ENCODE peak calls at places on chromosomes 5 and 9, in five cellular contexts. H, C, V, Q and Z are unnamed samples.

GRCh38 chr5:60395712-60396329 is 304.1 kb downstream of the DEPDC1B start:
- DNase-seq in H (no peak), C (no peak), V (no peak), Q (no peak), Z (no peak)

GRCh38 chr9:37908698-37909186 is 4.8 kb upstream of the SLC25A51 start:
- DNase-seq in H (no peak), C (no peak), V (no peak), Q (peak; percentile 49), Z (no peak)

GRCh38 chr5:58447231-58447630 is 12.7 kb downstream of the PLK2 start:
- DNase-seq in H (no peak), C (no peak), V (no peak), Q (no peak), Z (no peak)

GRCh38 chr5:142313693-142314092 is 11.1 kb downstream of the SPRY4 start:
- DNase-seq in H (no peak), C (peak; percentile 32), V (no peak), Q (no peak), Z (no peak)

GRCh38 chr5:145917288-145917687 is 19.1 kb upstream of the SH3RF2 start:
- DNase-seq in H (no peak), C (no peak), V (no peak), Q (no peak), Z (no peak)

GRCh38 chr9:34664281-34665108 is 2.0 kb upstream of the CCL27 start:
- DNase-seq in H (peak; percentile 79), C (peak; percentile 80), V (peak; percentile 76), Q (peak; percentile 87), Z (peak; percentile 53)

GRCh38 chr5:42953061-42953460 is 87.1 kb downstream of the ANXA2R start:
- DNase-seq in H (no peak), C (peak; percentile 9), V (no peak), Q (no peak), Z (peak; percentile 69)

GRCh38 chr9:123334639-123335038 is 21.4 kb upstream of the CRB2 start:
- DNase-seq in H (no peak), C (no peak), V (no peak), Q (no peak), Z (no peak)

GRCh38 chr5:54985301-54986268 is at the start of gene ESM1:
- DNase-seq in H (no peak), C (peak; percentile 99), V (peak; percentile 34), Q (no peak), Z (peak; percentile 51)

GRCh38 chr9:108056805-108057386 is 567.3 kb upstream of the KLF4 start:
- DNase-seq in H (no peak), C (peak; percentile 52), V (no peak), Q (no peak), Z (peak; percentile 72)

DNA sequence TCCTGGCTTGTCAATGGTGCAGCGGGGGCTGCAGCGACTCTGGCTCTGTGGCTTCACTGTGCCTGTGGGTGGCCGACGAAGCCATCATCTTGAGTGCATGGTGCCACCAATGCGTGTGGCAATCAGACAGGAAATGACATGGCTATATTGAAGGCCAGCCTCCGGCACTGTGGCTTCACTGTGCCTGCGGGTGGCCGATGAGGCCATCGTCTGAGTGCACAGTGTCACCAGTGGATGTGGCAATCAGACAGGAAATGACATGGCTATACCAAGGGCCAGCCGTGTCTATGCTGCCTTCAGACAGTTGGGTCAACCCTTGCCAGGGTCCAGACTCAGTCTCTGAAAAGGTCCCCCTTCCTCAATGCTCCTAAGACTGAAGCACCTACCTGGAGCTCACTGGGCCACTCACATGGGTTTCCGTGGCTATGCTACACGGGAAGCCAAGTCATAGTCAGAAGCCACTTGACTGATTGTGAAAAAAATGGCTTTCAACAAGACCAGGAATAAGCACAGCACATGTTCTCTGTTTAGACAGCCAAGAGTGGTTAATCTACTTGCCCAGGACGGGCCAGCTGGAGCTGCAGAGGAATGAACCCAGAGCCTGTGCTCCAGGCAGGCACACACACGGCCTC is 67.5 kb upstream of the S1PR3 start:
- DNase-seq in H (no peak), C (no peak), V (no peak), Q (no peak), Z (no peak)
- H3K27ac ChIP-seq in H (no peak overlapping the region), C (no peak overlapping the region), V (no peak overlapping the region), Q (no peak overlapping the region), Z (no peak overlapping the region)

GRCh38 chr5:1104327-1105006 is 7.4 kb downstream of the SLC12A7 start:
- DNase-seq in H (no peak), C (no peak), V (no peak), Q (no peak), Z (no peak)
- H3K4me3 ChIP-seq in H (peak overlapping the region; percentile 58), C (no peak overlapping the region), V (no peak overlapping the region), Q (no peak overlapping the region), Z (no peak overlapping the region)

GRCh38 chr9:134544388-134545212 is 97.0 kb upstream of the COL5A1 start:
- DNase-seq in H (peak; percentile 33), C (peak; percentile 29), V (no peak), Q (peak; percentile 73), Z (peak; percentile 76)
- H3K27ac ChIP-seq in H (peak overlapping the region; percentile 72), C (no peak overlapping the region), V (no peak overlapping the region), Q (peak overlapping the region; percentile 98), Z (peak overlapping the region; percentile 15)

GRCh38 chr5:80480354-80480753 is 7.5 kb upstream of the FAM151B start:
- DNase-seq in H (no peak), C (no peak), V (no peak), Q (no peak), Z (no peak)

GRCh38 chr5:80479713-80480112 is 8.2 kb upstream of the FAM151B start:
- DNase-seq in H (no peak), C (no peak), V (no peak), Q (no peak), Z (no peak)

DNA sequence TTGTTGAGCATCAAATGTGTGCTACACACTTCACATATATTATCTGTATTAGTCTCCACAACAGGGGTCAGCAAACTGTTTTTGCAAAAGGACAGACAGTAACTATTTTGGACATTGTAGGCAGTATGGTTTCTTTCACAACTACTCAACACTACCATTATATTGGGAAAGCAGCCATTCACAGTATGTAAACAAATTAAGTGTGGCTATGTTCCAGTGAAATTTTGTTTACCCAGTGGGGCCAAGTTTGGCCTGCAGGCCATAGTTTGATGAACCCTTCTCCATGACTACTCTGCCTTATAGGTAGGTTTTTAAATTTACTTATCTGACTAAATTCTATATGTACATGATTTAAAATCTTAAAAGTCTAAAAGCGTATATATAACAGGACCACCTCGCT is 13.0 kb upstream of the FAM151B start:
- DNase-seq in H (no peak), C (no peak), V (no peak), Q (no peak), Z (no peak)
- H3K4me3 ChIP-seq in H (no peak overlapping the region), C (no peak overlapping the region), V (no peak overlapping the region), Q (no peak overlapping the region), Z (no peak overlapping the region)

GRCh38 chr9:71472400-71472799 is 295.9 kb downstream of the CEMIP2 start:
- DNase-seq in H (no peak), C (no peak), V (no peak), Q (no peak), Z (no peak)
- H3K27ac ChIP-seq in H (no peak overlapping the region), C (no peak overlapping the region), V (no peak overlapping the region), Q (no peak overlapping the region), Z (no peak overlapping the region)

GRCh38 chr9:128902351-128903078 is 18.3 kb upstream of the PHYHD1 start:
- DNase-seq in H (peak; percentile 56), C (no peak), V (peak; percentile 54), Q (no peak), Z (no peak)
- H3K4me3 ChIP-seq in H (no peak overlapping the region), C (no peak overlapping the region), V (no peak overlapping the region), Q (no peak overlapping the region), Z (no peak overlapping the region)

GRCh38 chr9:112747094-112747493 is 3.5 kb upstream of the SNX30 start:
- DNase-seq in H (no peak), C (no peak), V (no peak), Q (no peak), Z (no peak)
- H3K27ac ChIP-seq in H (no peak overlapping the region), C (no peak overlapping the region), V (no peak overlapping the region), Q (no peak overlapping the region), Z (no peak overlapping the region)

DNA sequence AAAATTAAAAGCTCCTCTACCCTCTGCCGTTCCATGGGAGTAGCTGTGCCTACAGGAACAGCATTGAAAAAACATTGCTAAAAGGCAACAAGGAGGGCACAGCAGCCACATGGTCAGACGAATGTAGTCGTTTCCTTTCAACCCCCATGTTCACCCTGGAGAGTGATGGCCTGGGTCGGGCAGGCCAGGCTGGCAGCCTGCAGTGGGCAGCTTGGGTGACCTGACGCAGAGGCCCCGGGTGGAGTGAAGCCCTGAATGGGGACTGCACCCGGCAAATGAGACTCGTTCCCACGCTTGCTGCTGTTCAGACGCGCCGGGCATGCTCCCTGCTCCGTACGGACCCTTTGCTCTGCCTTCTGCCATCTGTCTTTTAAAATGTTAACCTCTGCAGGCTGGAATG is 634.2 kb downstream of the IRX1 start:
- DNase-seq in H (no peak), C (no peak), V (no peak), Q (no peak), Z (no peak)
- H3K4me3 ChIP-seq in H (no peak overlapping the region), C (no peak overlapping the region), V (no peak overlapping the region), Q (no peak overlapping the region), Z (no peak overlapping the region)

GRCh38 chr9:109478204-109478563 is 19.9 kb downstream of the PTPN3 start:
- DNase-seq in H (no peak), C (no peak), V (no peak), Q (no peak), Z (no peak)
- H3K27ac ChIP-seq in H (no peak overlapping the region), C (no peak overlapping the region), V (peak overlapping the region; percentile 77), Q (peak overlapping the region; percentile 94), Z (no peak overlapping the region)

GRCh38 chr9:14314929-14315753 is 1.2 kb upstream of the NFIB start:
- DNase-seq in H (peak; percentile 98), C (peak; percentile 67), V (peak; percentile 97), Q (peak; percentile 89), Z (peak; percentile 91)

GRCh38 chr9:14316574-14317304 is 2.8 kb upstream of the NFIB start:
- DNase-seq in H (no peak), C (peak; percentile 49), V (peak; percentile 44), Q (no peak), Z (no peak)

GRCh38 chr9:14314424-14314928 is 535 bp upstream of the NFIB start:
- DNase-seq in H (peak; percentile 83), C (peak; percentile 87), V (peak; percentile 86), Q (peak; percentile 77), Z (peak; percentile 97)

GRCh38 chr9:14317667-14318255 is 3.8 kb upstream of the NFIB start:
- DNase-seq in H (no peak), C (peak; percentile 49), V (no peak), Q (no peak), Z (no peak)

DNA sequence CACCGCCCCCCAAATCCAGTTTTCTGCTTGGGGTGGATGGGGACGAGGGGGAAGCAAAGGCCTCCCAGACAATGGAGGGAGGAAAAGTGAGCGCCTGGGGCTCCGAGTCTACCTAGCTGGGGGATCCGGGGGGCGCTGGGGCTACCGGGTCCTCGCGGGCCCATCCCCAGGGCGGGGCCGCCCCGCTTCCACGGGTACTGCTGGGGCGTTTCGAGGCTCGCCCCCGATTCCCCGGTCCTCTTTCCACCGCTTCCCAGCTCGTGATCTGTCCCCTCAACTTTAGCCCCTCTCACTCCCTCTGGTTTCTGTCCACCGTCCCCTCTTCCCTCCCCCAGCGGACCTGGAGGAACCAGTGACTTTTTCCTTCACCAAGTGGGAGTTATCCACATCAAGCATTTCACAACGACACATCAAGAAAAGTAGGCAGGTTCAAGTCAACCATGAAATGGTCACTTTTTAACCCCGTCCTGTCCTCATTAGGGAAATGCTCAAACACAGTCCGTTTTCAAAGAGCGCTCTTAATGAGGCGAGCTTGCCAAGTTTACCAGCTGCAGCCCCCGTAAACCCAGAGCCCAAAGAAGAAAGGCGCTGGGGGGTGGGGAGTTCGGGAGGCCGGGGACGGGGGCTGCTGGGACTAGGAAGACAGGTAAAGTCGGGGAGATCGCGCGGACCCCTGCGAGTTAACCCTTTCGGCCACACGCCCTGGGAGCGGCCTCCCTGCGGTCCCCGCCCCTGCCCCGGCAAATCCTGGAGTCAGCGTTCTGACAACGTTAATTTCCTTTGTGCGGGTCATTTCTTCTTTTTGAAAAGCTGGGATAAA is 2.0 kb upstream of the NFIB start:
- DNase-seq in H (peak; percentile 35), C (peak; percentile 75), V (peak; percentile 52), Q (peak; percentile 31), Z (peak; percentile 61)
- H3K4me3 ChIP-seq in H (peak overlapping the region; percentile 80), C (peak overlapping the region; percentile 57), V (peak overlapping the region; percentile 56), Q (peak overlapping the region; percentile 57), Z (peak overlapping the region; percentile 47)